ENCODE peak calls at places on chromosomes 11 and 22, in eight cellular contexts. F, E, P, S, Q, K, L and Y are unnamed samples.

GRCh38 chr22:35477911-35478582 is 62.6 kb upstream of the RASD2 start:
- DNase-seq in Q (peak; percentile 48), K (no peak), E (no peak), P (no peak), L (no peak), S (no peak), F (no peak), Y (peak; percentile 95)

GRCh38 chr22:31575190-31575589 is 78.9 kb downstream of the SFI1 start:
- DNase-seq in P (no peak), L (no peak), K (peak; percentile 18), S (no peak), F (no peak), Q (no peak), E (no peak), Y (no peak)

GRCh38 chr11:17263803-17264202 is 12.7 kb upstream of the NUCB2 start:
- DNase-seq in Q (no peak), L (no peak), K (no peak), S (no peak), F (no peak), E (no peak), P (no peak), Y (no peak)

GRCh38 chr11:70914496-70914895 is 337.9 kb downstream of the SHANK2 start:
- DNase-seq in F (no peak), L (no peak), E (no peak), S (no peak), Q (no peak), K (no peak), P (no peak), Y (no peak)

GRCh38 chr22:43345761-43346261 is 2.6 kb upstream of the SCUBE1 start:
- DNase-seq in F (no peak), Q (no peak), L (no peak), P (peak; percentile 12), E (no peak), K (no peak), S (no peak), Y (no peak)

GRCh38 chr11:114036156-114036811 is 23.2 kb upstream of the ZBTB16 start:
- DNase-seq in L (peak; percentile 94), K (peak; percentile 75), P (peak; percentile 69), F (peak; percentile 86), Q (peak; percentile 81), S (peak; percentile 42), E (peak; percentile 85), Y (peak; percentile 62)

GRCh38 chr22:31253949-31254348 is 38.3 kb downstream of the PIK3IP1 start:
- DNase-seq in K (no peak), P (no peak), Q (no peak), S (no peak), E (peak; percentile 76), L (peak; percentile 45), F (no peak), Y (no peak)

GRCh38 chr11:70064011-70064725 is 13.9 kb upstream of the ANO1 start:
- DNase-seq in Q (no peak), S (no peak), K (no peak), L (no peak), E (no peak), F (no peak), P (no peak), Y (no peak)

GRCh38 chr11:48384670-48385069 is 18.4 kb upstream of the OR4C5 start:
- DNase-seq in Q (no peak), K (no peak), E (no peak), F (no peak), S (no peak), L (no peak), P (no peak), Y (no peak)

GRCh38 chr22:44901301-44901700 is 108.5 kb downstream of the PHF21B start:
- DNase-seq in P (no peak), F (no peak), S (no peak), E (no peak), L (no peak), Q (no peak), K (no peak), Y (peak; percentile 4)

GRCh38 chr11:119433369-119433749 is 10.4 kb upstream of the THY1 start:
- DNase-seq in S (no peak), E (no peak), F (no peak), K (no peak), Q (no peak), L (no peak), P (no peak), Y (no peak)

GRCh38 chr11:81495699-81496292 is 1237.9 kb downstream of the FAM181B start:
- DNase-seq in S (no peak), E (no peak), F (no peak), P (no peak), K (no peak), Q (no peak), L (no peak), Y (no peak)

GRCh38 chr11:87851234-87851633 is 324.0 kb downstream of the RAB38 start:
- DNase-seq in P (no peak), Q (no peak), K (no peak), L (no peak), E (no peak), F (no peak), S (no peak), Y (peak; percentile 79)